ENCODE peak calls at places on chromosomes 6 and 20, in seven cellular contexts. T, S, E, B, M, N and L are unnamed samples. For H3K27me3 and H3K9me2, the result is how much of the 10 kb centered on the place peaks cover.

GRCh38 chr6:23414204-23414501 is 711.9 kb upstream of the NRSN1 start:
- DNase-seq in T (peak), S (peak), E (peak), B (no peak), M (no peak), N (no peak), L (peak)

GRCh38 chr6:20997143-20997792 is 463.0 kb downstream of the CDKAL1 start:
- DNase-seq in T (no peak), S (no peak), E (no peak), B (no peak), M (no peak), N (no peak), L (no peak)

GRCh38 chr20:10864076-10864672 is 190.4 kb upstream of the JAG1 start:
- DNase-seq in T (no peak), S (peak), E (peak), B (peak), M (peak), N (peak), L (peak)

GRCh38 chr20:31587545-31588389 is 17.3 kb upstream of the ID1 start:
- DNase-seq in T (no peak), S (peak), E (no peak), B (no peak), M (no peak), N (no peak), L (peak)

GRCh38 chr20:32078322-32078721 is 26.3 kb downstream of the HCK start:
- DNase-seq in T (no peak), S (no peak), E (no peak), B (no peak), M (no peak), N (no peak), L (no peak)

GRCh38 chr6:39086294-39086693 is 28.7 kb downstream of the SAYSD1 start:
- DNase-seq in T (peak), S (no peak), E (no peak), B (no peak), M (no peak), N (no peak), L (no peak)

GRCh38 chr20:14334306-14334930 is 3.0 kb downstream of the FLRT3 start:
- DNase-seq in T (peak), S (peak), E (peak), B (no peak), M (no peak), N (no peak), L (peak)

GRCh38 chr6:145148392-145149175 is 586.7 kb downstream of the EPM2A start:
- DNase-seq in T (peak), S (peak), E (peak), B (peak), M (peak), N (peak), L (peak)

GRCh38 chr6:35665573-35665972 is 23.1 kb downstream of the FKBP5 start:
- DNase-seq in T (peak), S (no peak), E (no peak), B (no peak), M (no peak), N (peak), L (no peak)

GRCh38 chr6:143374014-143374413 is 76.5 kb downstream of the ADAT2 start:
- DNase-seq in T (no peak), S (no peak), E (no peak), B (no peak), M (no peak), N (no peak), L (no peak)
- H3K27me3 ChIP-seq in T (under half), S (under half), E (under half), B (under half), M (under half), N (under half), L (under half)

GRCh38 chr6:44504321-44504761 is 116.8 kb downstream of the CDC5L start:
- DNase-seq in T (no peak), S (no peak), E (no peak), B (no peak), M (no peak), N (no peak), L (no peak)

GRCh38 chr6:44505751-44506150 is 118.2 kb downstream of the CDC5L start:
- DNase-seq in T (no peak), S (no peak), E (no peak), B (no peak), M (no peak), N (no peak), L (no peak)

GRCh38 chr6:44500074-44500473 is 112.6 kb downstream of the CDC5L start:
- DNase-seq in T (no peak), S (no peak), E (no peak), B (no peak), M (no peak), N (no peak), L (no peak)

GRCh38 chr6:44507014-44507413 is 119.5 kb downstream of the CDC5L start:
- DNase-seq in T (no peak), S (no peak), E (no peak), B (no peak), M (no peak), N (no peak), L (no peak)

GRCh38 chr6:44503471-44503870 is 116.0 kb downstream of the CDC5L start:
- DNase-seq in T (no peak), S (no peak), E (no peak), B (no peak), M (no peak), N (no peak), L (no peak)
- H3K9me2 ChIP-seq in T (under half), S (under half), E (under half), B (under half), M (under half), N (under half), L (under half)

DNA sequence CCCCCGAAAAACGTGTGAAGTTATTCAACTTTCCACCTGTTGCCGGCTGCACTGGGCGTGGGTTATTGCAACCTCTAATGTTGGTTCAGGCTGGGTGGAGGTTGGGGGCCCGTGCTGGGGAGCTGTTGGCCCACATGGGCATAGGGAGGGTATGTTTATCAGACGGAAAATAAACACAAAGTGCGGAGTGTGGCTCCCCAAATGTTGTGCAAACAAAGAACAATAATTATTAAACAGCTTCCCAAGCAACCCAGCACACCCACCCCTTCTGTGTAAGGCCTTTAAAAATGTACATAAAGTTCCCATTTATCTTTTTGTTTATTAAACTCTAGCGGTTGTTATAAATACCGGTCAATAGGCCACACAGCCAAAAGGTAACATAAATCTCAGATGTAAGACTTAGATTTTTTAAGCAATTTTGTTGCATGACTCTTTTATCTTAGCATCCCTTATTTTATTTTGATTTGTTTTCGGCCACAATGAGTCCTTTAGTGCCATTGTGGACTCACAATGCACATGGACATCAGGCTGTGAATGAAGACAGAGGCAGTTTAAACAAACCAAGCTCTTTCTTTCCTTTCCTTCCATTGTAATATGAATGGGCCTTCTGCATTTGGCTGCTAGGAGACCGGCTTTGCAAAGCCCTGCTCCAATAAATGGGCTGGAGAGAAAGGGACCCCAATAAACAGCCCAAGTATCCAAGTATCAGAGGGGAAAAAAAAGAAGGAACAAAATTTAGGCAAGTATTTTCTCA is 6.9 kb upstream of the DLL1 start:
- DNase-seq in T (no peak), S (no peak), E (no peak), B (no peak), M (no peak), N (no peak), L (no peak)
- H3K27me3 ChIP-seq in T (under half), S (half or more), E (under half), B (under half), M (under half), N (under half), L (half or more)

DNA sequence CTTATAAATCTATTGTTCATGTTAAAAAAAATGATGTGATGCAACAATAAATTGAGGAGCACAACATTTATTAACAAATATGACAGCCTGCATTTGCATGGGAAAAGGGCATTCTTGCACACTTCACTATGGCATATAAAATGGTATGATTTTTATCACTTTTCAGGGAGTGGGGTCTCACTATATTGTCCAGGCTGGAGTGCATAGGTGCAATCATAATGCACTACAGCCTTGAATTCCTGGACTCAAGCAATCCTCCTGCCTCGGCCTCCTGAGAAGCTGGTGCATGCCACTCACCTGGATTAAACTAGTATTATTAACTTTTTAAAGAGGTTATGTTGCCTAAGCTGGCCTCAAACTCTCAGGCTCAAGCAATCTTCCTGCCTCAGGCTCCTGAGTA is 11.4 kb downstream of the NUP43 start:
- DNase-seq in T (no peak), S (no peak), E (no peak), B (no peak), M (no peak), N (no peak), L (no peak)
- H3K9me2 ChIP-seq in T (under half), S (under half), E (under half), B (under half), M (under half), N (under half), L (under half)

GRCh38 chr6:167247814-167248595 is 43.1 kb upstream of the UNC93A start:
- DNase-seq in T (no peak), S (no peak), E (no peak), B (no peak), M (no peak), N (no peak), L (no peak)
- H3K27me3 ChIP-seq in T (under half), S (under half), E (under half), B (under half), M (half or more), N (under half), L (under half)

GRCh38 chr20:17470521-17470920 is 60.7 kb downstream of the BFSP1 start:
- DNase-seq in T (no peak), S (no peak), E (no peak), B (no peak), M (no peak), N (no peak), L (no peak)
- H3K9me2 ChIP-seq in T (under half), S (under half), E (under half), B (under half), M (under half), N (under half), L (under half)

GRCh38 chr20:56974499-56975250 is 291.8 kb downstream of the BMP7 start:
- DNase-seq in T (peak), S (peak), E (peak), B (peak), M (peak), N (peak), L (peak)
- H3K27me3 ChIP-seq in T (under half), S (under half), E (under half), B (under half), M (under half), N (under half), L (under half)

DNA sequence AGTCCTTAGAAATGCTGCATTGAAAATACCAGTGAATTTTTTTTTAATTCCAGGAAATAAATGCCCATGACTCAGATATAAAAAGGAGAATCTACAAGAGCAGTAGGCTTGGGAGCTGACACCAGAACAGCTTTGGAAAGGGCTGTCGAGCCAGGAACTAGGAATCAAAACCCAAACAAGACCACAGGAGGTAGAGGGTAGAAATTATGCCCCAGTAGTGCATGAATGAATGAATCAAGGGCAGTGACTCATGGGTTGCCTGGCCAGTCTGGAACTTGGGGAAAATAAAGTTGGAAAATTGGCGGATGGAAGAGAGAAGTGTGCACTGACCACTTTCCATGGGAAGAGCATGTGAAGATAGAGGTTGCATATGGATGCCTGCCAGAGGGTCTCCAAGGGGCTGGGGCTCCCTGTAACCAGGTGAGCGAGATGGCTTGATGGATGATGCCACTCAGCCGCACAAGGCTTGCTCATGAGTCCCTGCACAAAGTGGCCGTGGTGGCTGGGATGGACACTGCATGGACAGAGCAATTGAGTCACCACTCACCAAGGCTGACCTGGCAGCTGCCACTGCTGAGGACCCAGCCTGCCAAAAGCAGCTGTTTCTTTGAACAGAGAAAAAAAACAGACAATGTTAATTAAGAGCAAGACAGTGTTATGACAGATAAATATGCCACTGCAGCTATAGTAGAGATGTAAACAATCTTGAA is 15.2 kb upstream of the MCCD1 start:
- DNase-seq in T (no peak), S (peak), E (peak), B (no peak), M (no peak), N (no peak), L (no peak)
- H3K9me2 ChIP-seq in T (under half), S (under half), E (under half), B (under half), M (under half), N (under half), L (under half)

GRCh38 chr20:62644044-62644795 is 1.9 kb downstream of the SLCO4A1 start:
- DNase-seq in T (no peak), S (no peak), E (peak), B (no peak), M (peak), N (no peak), L (no peak)
- H3K27me3 ChIP-seq in T (under half), S (under half), E (under half), B (under half), M (under half), N (under half), L (under half)

GRCh38 chr20:21269772-21270171 is 33.4 kb upstream of the XRN2 start:
- DNase-seq in T (no peak), S (no peak), E (no peak), B (no peak), M (no peak), N (no peak), L (no peak)

GRCh38 chr20:21270806-21271205 is 32.3 kb upstream of the XRN2 start:
- DNase-seq in T (no peak), S (no peak), E (no peak), B (no peak), M (no peak), N (no peak), L (no peak)

GRCh38 chr20:21272679-21273078 is 30.5 kb upstream of the XRN2 start:
- DNase-seq in T (peak), S (no peak), E (no peak), B (no peak), M (no peak), N (no peak), L (no peak)

DNA sequence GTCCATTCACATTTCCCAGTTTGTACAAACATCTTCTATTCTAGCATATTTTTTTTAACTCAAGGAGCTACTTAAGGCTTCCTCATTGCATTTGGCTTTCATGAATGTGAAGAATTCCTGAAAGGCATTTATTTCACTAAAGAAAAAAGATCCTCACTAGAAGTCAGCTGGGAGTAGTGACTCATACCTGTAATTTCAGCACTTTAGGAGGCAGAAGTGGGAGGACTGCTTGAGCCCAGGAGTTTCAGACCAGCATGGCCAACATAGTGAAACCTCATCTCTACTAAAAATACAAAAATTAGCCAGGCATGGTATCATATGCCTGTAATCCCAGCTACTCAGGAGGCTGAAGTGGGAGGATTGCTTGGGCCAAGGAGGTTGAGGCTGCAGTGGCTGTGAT is 30.9 kb upstream of the XRN2 start:
- DNase-seq in T (peak), S (peak), E (no peak), B (no peak), M (no peak), N (no peak), L (no peak)
- H3K9me2 ChIP-seq in T (under half), S (under half), E (under half), B (under half), M (under half), N (under half), L (under half)